ENCODE peak calls at places on chromosomes 4 and X, in four cellular contexts. One of them, this sample, is unnamed.

GRCh38 chrX:150548684-150549083 is 19.7 kb upstream of the MTM1 start:
- DNase-seq in heart right ventricle: no peak
- DNase-seq in A549: no peak
- DNase-seq in tibial nerve: no peak
- DNase-seq in this sample: no peak

GRCh38 chr4:69753666-69754065 is 6.8 kb downstream of the SULT1B1 start:
- DNase-seq in heart right ventricle: no peak
- DNase-seq in A549: no peak
- DNase-seq in tibial nerve: no peak
- DNase-seq in this sample: no peak

GRCh38 chrX:128807367-128807766 is 715.9 kb downstream of the SMARCA1 start:
- DNase-seq in heart right ventricle: no peak
- DNase-seq in A549: no peak
- DNase-seq in tibial nerve: no peak
- DNase-seq in this sample: no peak

GRCh38 chr4:109302366-109303140 is at the start of gene COL25A1:
- DNase-seq in heart right ventricle: peak; percentile 53
- DNase-seq in A549: no peak
- DNase-seq in tibial nerve: peak; percentile 6
- DNase-seq in this sample: peak; percentile 47

GRCh38 chr4:185384877-185385465 is 10.8 kb downstream of the LRP2BP start:
- DNase-seq in heart right ventricle: no peak
- DNase-seq in A549: no peak
- DNase-seq in tibial nerve: no peak
- DNase-seq in this sample: no peak

GRCh38 chr4:145756244-145756643 is 76.3 kb downstream of the C4orf51 start:
- DNase-seq in heart right ventricle: no peak
- DNase-seq in A549: no peak
- DNase-seq in tibial nerve: no peak
- DNase-seq in this sample: no peak

GRCh38 chr4:25308266-25308665 is 4.3 kb upstream of the ZCCHC4 start:
- DNase-seq in heart right ventricle: no peak
- DNase-seq in A549: no peak
- DNase-seq in tibial nerve: no peak
- DNase-seq in this sample: no peak

GRCh38 chr4:93313207-93313606 is 515.3 kb upstream of the ATOH1 start:
- DNase-seq in heart right ventricle: no peak
- DNase-seq in A549: no peak
- DNase-seq in tibial nerve: no peak
- DNase-seq in this sample: no peak

GRCh38 chr4:53644607-53645006 is 53.3 kb upstream of the LNX1 start:
- DNase-seq in heart right ventricle: no peak
- DNase-seq in A549: no peak
- DNase-seq in tibial nerve: no peak
- DNase-seq in this sample: peak; percentile 73

GRCh38 chr4:80266902-80267380 is 477 bp downstream of the FGF5 start:
- DNase-seq in heart right ventricle: no peak
- DNase-seq in A549: no peak
- DNase-seq in tibial nerve: no peak
- DNase-seq in this sample: no peak

GRCh38 chr4:98232202-98232601 is 29.0 kb upstream of the RAP1GDS1 start:
- DNase-seq in heart right ventricle: no peak
- DNase-seq in A549: no peak
- DNase-seq in tibial nerve: no peak
- DNase-seq in this sample: no peak

GRCh38 chr4:89158884-89159503 is 47.7 kb downstream of the TIGD2 start:
- DNase-seq in heart right ventricle: no peak
- DNase-seq in A549: peak; percentile 25
- DNase-seq in tibial nerve: peak; percentile 9
- DNase-seq in this sample: no peak

GRCh38 chr4:188811116-188811515 is 671.9 kb downstream of the TRIML1 start:
- DNase-seq in heart right ventricle: no peak
- DNase-seq in A549: no peak
- DNase-seq in tibial nerve: no peak
- DNase-seq in this sample: no peak

GRCh38 chr4:8112036-8112576 is 46.5 kb downstream of the ABLIM2 start:
- DNase-seq in heart right ventricle: no peak
- DNase-seq in A549: no peak
- DNase-seq in tibial nerve: no peak
- DNase-seq in this sample: no peak

GRCh38 chr4:165326831-165327210 is 648 bp upstream of the MSMO1 start:
- DNase-seq in heart right ventricle: peak; percentile 23
- DNase-seq in A549: peak; percentile 14
- DNase-seq in tibial nerve: no peak
- DNase-seq in this sample: peak; percentile 56

GRCh38 chr4:169366821-169367220 is 96.1 kb upstream of the SH3RF1 start:
- DNase-seq in heart right ventricle: no peak
- DNase-seq in A549: no peak
- DNase-seq in tibial nerve: no peak
- DNase-seq in this sample: no peak

GRCh38 chrX:118519411-118520205 is 24.0 kb downstream of the DOCK11 start:
- DNase-seq in heart right ventricle: no peak
- DNase-seq in A549: no peak
- DNase-seq in tibial nerve: no peak
- DNase-seq in this sample: no peak

GRCh38 chr4:181150173-181150572 is 1093.0 kb upstream of the TENM3 start:
- DNase-seq in heart right ventricle: no peak
- DNase-seq in A549: no peak
- DNase-seq in tibial nerve: no peak
- DNase-seq in this sample: no peak

GRCh38 chr4:19880205-19880604 is 371.5 kb upstream of the SLIT2 start:
- DNase-seq in heart right ventricle: peak; percentile 11
- DNase-seq in A549: no peak
- DNase-seq in tibial nerve: no peak
- DNase-seq in this sample: no peak

GRCh38 chr4:99507762-99508161 is 3.1 kb upstream of the C4orf17 start:
- DNase-seq in heart right ventricle: no peak
- DNase-seq in A549: no peak
- DNase-seq in tibial nerve: no peak
- DNase-seq in this sample: no peak

GRCh38 chr4:751676-752075 is 46.0 kb downstream of the PCGF3 start:
- DNase-seq in heart right ventricle: no peak
- DNase-seq in A549: no peak
- DNase-seq in tibial nerve: no peak
- DNase-seq in this sample: no peak

GRCh38 chrX:19832186-19832965 is 55.0 kb downstream of the SH3KBP1 start:
- DNase-seq in heart right ventricle: no peak
- DNase-seq in A549: no peak
- DNase-seq in tibial nerve: no peak
- DNase-seq in this sample: no peak

GRCh38 chr4:182495111-182495510 is 251.9 kb downstream of the TENM3 start:
- DNase-seq in heart right ventricle: no peak
- DNase-seq in A549: no peak
- DNase-seq in tibial nerve: no peak
- DNase-seq in this sample: no peak

GRCh38 chr4:114384629-114385028 is 214.0 kb upstream of the UGT8 start:
- DNase-seq in heart right ventricle: no peak
- DNase-seq in A549: no peak
- DNase-seq in tibial nerve: no peak
- DNase-seq in this sample: no peak

GRCh38 chr4:70651864-70652506 is 14.3 kb downstream of the JCHAIN start:
- DNase-seq in heart right ventricle: no peak
- DNase-seq in A549: peak; percentile 15
- DNase-seq in tibial nerve: no peak
- DNase-seq in this sample: no peak

GRCh38 chr4:87038837-87039715 is 104.3 kb downstream of the AFF1 start:
- DNase-seq in heart right ventricle: peak; percentile 71
- DNase-seq in A549: peak; percentile 54
- DNase-seq in tibial nerve: peak; percentile 3
- DNase-seq in this sample: no peak

GRCh38 chr4:17765514-17766286 is 15.7 kb downstream of the FAM184B start:
- DNase-seq in heart right ventricle: no peak
- DNase-seq in A549: no peak
- DNase-seq in tibial nerve: no peak
- DNase-seq in this sample: no peak

GRCh38 chr4:72569719-72570235 is 756 bp upstream of the ADAMTS3 start:
- DNase-seq in heart right ventricle: no peak
- DNase-seq in A549: no peak
- DNase-seq in tibial nerve: peak; percentile 8
- DNase-seq in this sample: no peak

GRCh38 chrX:20971250-20971649 is 403.0 kb upstream of the CNKSR2 start:
- DNase-seq in heart right ventricle: no peak
- DNase-seq in A549: no peak
- DNase-seq in tibial nerve: no peak
- DNase-seq in this sample: no peak

GRCh38 chrX:11435568-11435967 is 142.4 kb downstream of the AMELX start:
- DNase-seq in heart right ventricle: no peak
- DNase-seq in A549: no peak
- DNase-seq in tibial nerve: no peak
- DNase-seq in this sample: no peak

GRCh38 chrX:133654801-133655200 is 239.5 kb upstream of the GPC4 start:
- DNase-seq in heart right ventricle: no peak
- DNase-seq in A549: no peak
- DNase-seq in tibial nerve: no peak
- DNase-seq in this sample: no peak

GRCh38 chr4:3742610-3743009 is 23.6 kb upstream of the ADRA2C start:
- DNase-seq in heart right ventricle: no peak
- DNase-seq in A549: no peak
- DNase-seq in tibial nerve: no peak
- DNase-seq in this sample: no peak

GRCh38 chr4:3740256-3740655 is 25.9 kb upstream of the ADRA2C start:
- DNase-seq in heart right ventricle: no peak
- DNase-seq in A549: no peak
- DNase-seq in tibial nerve: no peak
- DNase-seq in this sample: no peak

GRCh38 chr4:3739577-3739976 is 26.6 kb upstream of the ADRA2C start:
- DNase-seq in heart right ventricle: no peak
- DNase-seq in A549: no peak
- DNase-seq in tibial nerve: no peak
- DNase-seq in this sample: no peak

GRCh38 chr4:3744232-3744631 is 22.0 kb upstream of the ADRA2C start:
- DNase-seq in heart right ventricle: no peak
- DNase-seq in A549: no peak
- DNase-seq in tibial nerve: no peak
- DNase-seq in this sample: no peak

DNA sequence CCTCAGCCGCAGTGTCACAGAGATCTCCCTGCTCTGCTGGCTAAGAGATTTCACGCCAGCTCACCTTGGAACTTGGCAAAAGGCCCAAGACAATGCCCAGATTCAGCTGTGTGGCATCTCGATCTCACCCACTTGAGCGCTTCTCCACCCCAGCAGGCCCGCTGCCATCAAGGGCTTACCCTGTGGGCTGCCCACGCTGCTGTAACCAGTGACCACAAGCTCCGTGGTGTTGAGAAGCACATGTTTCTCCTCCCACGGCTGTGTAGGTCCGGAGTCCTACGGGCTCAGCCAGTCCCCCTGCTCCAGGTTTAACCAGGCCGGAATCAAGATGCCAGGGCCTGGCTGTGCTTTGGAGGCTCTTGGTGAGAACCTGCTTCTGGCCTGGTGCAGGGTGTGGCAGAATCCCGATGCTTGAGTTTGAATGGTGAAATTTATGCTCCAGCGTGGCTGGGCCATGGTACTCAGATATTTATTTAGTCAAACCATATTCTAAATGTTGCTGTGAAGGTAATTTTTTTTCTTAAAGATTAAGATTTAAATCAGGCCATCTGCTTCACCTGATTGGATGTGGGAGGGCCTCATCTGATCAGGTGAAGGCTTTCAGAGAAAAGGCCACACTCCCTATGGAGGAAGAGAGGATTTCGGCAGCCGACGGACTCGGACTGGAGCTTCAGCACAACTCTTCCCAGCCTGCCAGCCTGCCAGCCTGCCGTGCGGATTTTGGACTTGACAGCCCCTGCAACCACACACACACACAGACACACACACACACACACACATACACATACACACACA is 24.8 kb upstream of the ADRA2C start:
- DNase-seq in heart right ventricle: no peak
- DNase-seq in A549: no peak
- DNase-seq in tibial nerve: no peak
- DNase-seq in this sample: no peak
- TF ChIP-seq CTCF in heart right ventricle: no peak
- TF ChIP-seq CTCF in A549: no peak
- TF ChIP-seq CTCF in tibial nerve: no peak
- TF ChIP-seq CTCF in this sample: no peak

GRCh38 chr4:147479376-147479775 is 1.5 kb upstream of the EDNRA start:
- DNase-seq in heart right ventricle: no peak
- DNase-seq in A549: no peak
- DNase-seq in tibial nerve: no peak
- DNase-seq in this sample: no peak

GRCh38 chr4:147480502-147480890 is 401 bp upstream of the EDNRA start:
- DNase-seq in heart right ventricle: peak; percentile 29
- DNase-seq in A549: no peak
- DNase-seq in tibial nerve: no peak
- DNase-seq in this sample: no peak

GRCh38 chr4:147481577-147482109 is 746 bp downstream of the EDNRA start:
- DNase-seq in heart right ventricle: no peak
- DNase-seq in A549: no peak
- DNase-seq in tibial nerve: no peak
- DNase-seq in this sample: no peak

GRCh38 chr4:147480891-147481576 is at the start of gene EDNRA:
- DNase-seq in heart right ventricle: peak; percentile 68
- DNase-seq in A549: peak; percentile 8
- DNase-seq in tibial nerve: no peak
- DNase-seq in this sample: no peak

DNA sequence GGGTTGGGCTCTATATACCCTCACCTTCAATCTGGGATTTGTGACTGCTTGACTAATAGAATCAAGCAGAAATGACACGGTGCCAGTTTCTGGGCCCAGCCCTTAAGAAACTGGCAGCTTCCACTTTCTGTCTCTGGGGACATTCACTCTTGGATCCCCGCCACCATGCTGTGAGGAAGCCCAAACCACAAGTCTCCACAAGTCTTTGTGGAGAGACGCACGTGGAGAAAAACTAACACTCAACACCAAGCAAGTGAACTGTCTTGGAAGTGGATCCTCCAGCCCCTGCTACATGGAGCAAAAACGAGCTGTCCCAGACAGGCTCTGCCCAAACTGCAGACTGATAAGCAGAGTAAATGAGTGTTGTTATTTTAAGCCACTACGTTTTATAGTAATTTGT is 1.1 kb upstream of the EDNRA start:
- DNase-seq in heart right ventricle: peak; percentile 58
- DNase-seq in A549: no peak
- DNase-seq in tibial nerve: peak; percentile 63
- DNase-seq in this sample: peak; percentile 63
- H3K27ac ChIP-seq in heart right ventricle: no peak overlapping the region
- H3K27ac ChIP-seq in A549: no peak overlapping the region
- H3K27ac ChIP-seq in tibial nerve: no peak overlapping the region
- H3K27ac ChIP-seq in this sample: peak overlapping the region; percentile 47

DNA sequence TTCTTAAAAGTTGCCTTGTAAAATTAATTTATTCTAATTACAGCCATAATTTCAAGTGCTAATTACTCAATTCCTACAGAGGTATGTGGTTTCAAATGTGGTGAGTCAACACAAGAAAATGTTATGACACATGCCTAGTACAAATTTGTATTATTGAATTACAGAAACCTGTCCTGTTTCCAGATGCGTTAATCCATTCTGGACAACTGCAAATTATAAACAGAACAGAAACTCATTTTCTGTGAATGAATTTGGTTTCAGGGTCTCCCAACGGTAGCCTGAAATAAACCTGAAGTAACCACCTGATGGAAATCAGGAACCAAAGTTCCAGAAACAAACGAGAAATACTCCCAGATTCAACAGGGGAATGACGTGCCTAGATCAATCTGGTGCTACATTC is 328.6 kb upstream of the F9 start:
- DNase-seq in heart right ventricle: no peak
- DNase-seq in A549: no peak
- DNase-seq in tibial nerve: no peak
- DNase-seq in this sample: no peak
- H3K4me3 ChIP-seq in heart right ventricle: no peak overlapping the region
- H3K4me3 ChIP-seq in A549: no peak overlapping the region
- H3K4me3 ChIP-seq in tibial nerve: no peak overlapping the region
- H3K4me3 ChIP-seq in this sample: no peak overlapping the region

GRCh38 chr4:105520819-105521790 is 31.3 kb upstream of the ARHGEF38 start:
- DNase-seq in heart right ventricle: peak; percentile 27
- DNase-seq in A549: peak; percentile 21
- DNase-seq in tibial nerve: peak; percentile 69
- DNase-seq in this sample: no peak
- TF ChIP-seq CTCF in heart right ventricle: peak; percentile 25
- TF ChIP-seq CTCF in A549: peak; percentile 68
- TF ChIP-seq CTCF in tibial nerve: peak; percentile 54
- TF ChIP-seq CTCF in this sample: peak; percentile 16